ENCODE peak calls at places on chromosome 1, in seven cellular contexts. One of them, this sample, is unnamed. For H3K36me3, the result is how much of the 10 kb centered on the place peaks cover.

GRCh38 chr1:225651872-225652725 is 824 bp downstream of the ENAH start:
- DNase-seq in tibial artery: no peak
- DNase-seq in prostate gland: peak
- DNase-seq in colonic mucosa: peak
- DNase-seq in Peyer's patch: no peak
- DNase-seq in CD4-positive, CD25-positive, alpha-beta regulatory T cell: no peak
- DNase-seq in endothelial cell of umbilical vein: no peak
- DNase-seq in this sample: no peak

GRCh38 chr1:201254625-201255469 is 28.5 kb upstream of the PKP1 start:
- DNase-seq in tibial artery: no peak
- DNase-seq in prostate gland: peak
- DNase-seq in colonic mucosa: peak
- DNase-seq in Peyer's patch: peak
- DNase-seq in CD4-positive, CD25-positive, alpha-beta regulatory T cell: peak
- DNase-seq in endothelial cell of umbilical vein: peak
- DNase-seq in this sample: peak

GRCh38 chr1:207078578-207079132 is 10.0 kb upstream of the C4BPB start:
- DNase-seq in tibial artery: no peak
- DNase-seq in prostate gland: no peak
- DNase-seq in colonic mucosa: no peak
- DNase-seq in Peyer's patch: no peak
- DNase-seq in CD4-positive, CD25-positive, alpha-beta regulatory T cell: no peak
- DNase-seq in endothelial cell of umbilical vein: no peak
- DNase-seq in this sample: no peak

GRCh38 chr1:98502937-98503336 is 158.6 kb upstream of the SNX7 start:
- DNase-seq in tibial artery: no peak
- DNase-seq in prostate gland: no peak
- DNase-seq in colonic mucosa: no peak
- DNase-seq in Peyer's patch: no peak
- DNase-seq in CD4-positive, CD25-positive, alpha-beta regulatory T cell: no peak
- DNase-seq in endothelial cell of umbilical vein: peak
- DNase-seq in this sample: no peak

GRCh38 chr1:156493154-156493631 is 7.4 kb downstream of the MEF2D start:
- DNase-seq in tibial artery: no peak
- DNase-seq in prostate gland: peak
- DNase-seq in colonic mucosa: no peak
- DNase-seq in Peyer's patch: no peak
- DNase-seq in CD4-positive, CD25-positive, alpha-beta regulatory T cell: no peak
- DNase-seq in endothelial cell of umbilical vein: no peak
- DNase-seq in this sample: peak

GRCh38 chr1:243421784-243422183 is 165.9 kb downstream of the SDCCAG8 start:
- DNase-seq in tibial artery: no peak
- DNase-seq in prostate gland: peak
- DNase-seq in colonic mucosa: peak
- DNase-seq in Peyer's patch: no peak
- DNase-seq in CD4-positive, CD25-positive, alpha-beta regulatory T cell: no peak
- DNase-seq in endothelial cell of umbilical vein: no peak
- DNase-seq in this sample: no peak

GRCh38 chr1:246897302-246897701 is 34.4 kb downstream of the AHCTF1 start:
- DNase-seq in tibial artery: no peak
- DNase-seq in prostate gland: no peak
- DNase-seq in colonic mucosa: no peak
- DNase-seq in Peyer's patch: no peak
- DNase-seq in CD4-positive, CD25-positive, alpha-beta regulatory T cell: no peak
- DNase-seq in endothelial cell of umbilical vein: no peak
- DNase-seq in this sample: no peak

GRCh38 chr1:153353226-153353947 is 4.3 kb upstream of the S100A9 start:
- DNase-seq in tibial artery: no peak
- DNase-seq in prostate gland: no peak
- DNase-seq in colonic mucosa: peak
- DNase-seq in Peyer's patch: no peak
- DNase-seq in CD4-positive, CD25-positive, alpha-beta regulatory T cell: no peak
- DNase-seq in endothelial cell of umbilical vein: no peak
- DNase-seq in this sample: no peak

GRCh38 chr1:14649976-14650375 is 51.5 kb downstream of the KAZN start:
- DNase-seq in tibial artery: no peak
- DNase-seq in prostate gland: peak
- DNase-seq in colonic mucosa: no peak
- DNase-seq in Peyer's patch: no peak
- DNase-seq in CD4-positive, CD25-positive, alpha-beta regulatory T cell: no peak
- DNase-seq in endothelial cell of umbilical vein: no peak
- DNase-seq in this sample: no peak

GRCh38 chr1:57987507-57987906 is 559.0 kb downstream of the OMA1 start:
- DNase-seq in tibial artery: no peak
- DNase-seq in prostate gland: no peak
- DNase-seq in colonic mucosa: no peak
- DNase-seq in Peyer's patch: no peak
- DNase-seq in CD4-positive, CD25-positive, alpha-beta regulatory T cell: no peak
- DNase-seq in endothelial cell of umbilical vein: no peak
- DNase-seq in this sample: no peak

GRCh38 chr1:57986432-57986831 is 560.1 kb downstream of the OMA1 start:
- DNase-seq in tibial artery: no peak
- DNase-seq in prostate gland: no peak
- DNase-seq in colonic mucosa: no peak
- DNase-seq in Peyer's patch: no peak
- DNase-seq in CD4-positive, CD25-positive, alpha-beta regulatory T cell: no peak
- DNase-seq in endothelial cell of umbilical vein: no peak
- DNase-seq in this sample: no peak

GRCh38 chr1:57983441-57983840 is 559.6 kb upstream of the DAB1 start:
- DNase-seq in tibial artery: no peak
- DNase-seq in prostate gland: no peak
- DNase-seq in colonic mucosa: no peak
- DNase-seq in Peyer's patch: no peak
- DNase-seq in CD4-positive, CD25-positive, alpha-beta regulatory T cell: no peak
- DNase-seq in endothelial cell of umbilical vein: no peak
- DNase-seq in this sample: no peak

DNA sequence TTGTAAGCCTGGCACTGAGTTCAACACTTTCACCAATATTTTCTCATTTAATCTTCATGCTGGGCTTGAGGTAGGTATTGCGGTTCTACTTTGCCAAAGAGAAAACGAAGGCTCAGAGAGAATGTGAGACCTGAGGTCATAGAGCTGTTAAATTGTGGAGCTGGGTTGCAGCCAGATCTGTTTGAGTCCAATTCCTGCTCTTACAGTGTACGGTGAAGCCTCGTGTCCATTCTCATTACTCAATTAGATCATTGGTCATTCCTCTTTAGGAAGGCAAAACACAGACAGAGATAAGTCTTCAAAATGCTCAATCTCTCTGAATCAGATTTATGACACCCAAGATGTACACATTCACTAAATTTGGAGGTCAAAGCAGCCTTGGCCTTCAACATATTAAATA is 559.0 kb upstream of the DAB1 start:
- DNase-seq in tibial artery: no peak
- DNase-seq in prostate gland: no peak
- DNase-seq in colonic mucosa: no peak
- DNase-seq in Peyer's patch: no peak
- DNase-seq in CD4-positive, CD25-positive, alpha-beta regulatory T cell: no peak
- DNase-seq in endothelial cell of umbilical vein: no peak
- DNase-seq in this sample: no peak
- H3K4me3 ChIP-seq in tibial artery: no peak
- H3K4me3 ChIP-seq in prostate gland: no peak
- H3K4me3 ChIP-seq in colonic mucosa: no peak
- H3K4me3 ChIP-seq in Peyer's patch: no peak
- H3K4me3 ChIP-seq in CD4-positive, CD25-positive, alpha-beta regulatory T cell: no peak
- H3K4me3 ChIP-seq in endothelial cell of umbilical vein: no peak
- H3K4me3 ChIP-seq in this sample: no peak

GRCh38 chr1:160171352-160171751 is 19.0 kb upstream of the CASQ1 start:
- DNase-seq in tibial artery: no peak
- DNase-seq in prostate gland: no peak
- DNase-seq in colonic mucosa: no peak
- DNase-seq in Peyer's patch: no peak
- DNase-seq in CD4-positive, CD25-positive, alpha-beta regulatory T cell: no peak
- DNase-seq in endothelial cell of umbilical vein: no peak
- DNase-seq in this sample: no peak

GRCh38 chr1:160168016-160168415 is 16.6 kb downstream of the ATP1A4 start:
- DNase-seq in tibial artery: no peak
- DNase-seq in prostate gland: no peak
- DNase-seq in colonic mucosa: no peak
- DNase-seq in Peyer's patch: no peak
- DNase-seq in CD4-positive, CD25-positive, alpha-beta regulatory T cell: no peak
- DNase-seq in endothelial cell of umbilical vein: no peak
- DNase-seq in this sample: no peak

GRCh38 chr1:160167580-160167979 is 16.2 kb downstream of the ATP1A4 start:
- DNase-seq in tibial artery: no peak
- DNase-seq in prostate gland: no peak
- DNase-seq in colonic mucosa: no peak
- DNase-seq in Peyer's patch: no peak
- DNase-seq in CD4-positive, CD25-positive, alpha-beta regulatory T cell: no peak
- DNase-seq in endothelial cell of umbilical vein: no peak
- DNase-seq in this sample: no peak

GRCh38 chr1:160168609-160169369 is 17.4 kb downstream of the ATP1A4 start:
- DNase-seq in tibial artery: no peak
- DNase-seq in prostate gland: no peak
- DNase-seq in colonic mucosa: no peak
- DNase-seq in Peyer's patch: no peak
- DNase-seq in CD4-positive, CD25-positive, alpha-beta regulatory T cell: no peak
- DNase-seq in endothelial cell of umbilical vein: no peak
- DNase-seq in this sample: no peak

DNA sequence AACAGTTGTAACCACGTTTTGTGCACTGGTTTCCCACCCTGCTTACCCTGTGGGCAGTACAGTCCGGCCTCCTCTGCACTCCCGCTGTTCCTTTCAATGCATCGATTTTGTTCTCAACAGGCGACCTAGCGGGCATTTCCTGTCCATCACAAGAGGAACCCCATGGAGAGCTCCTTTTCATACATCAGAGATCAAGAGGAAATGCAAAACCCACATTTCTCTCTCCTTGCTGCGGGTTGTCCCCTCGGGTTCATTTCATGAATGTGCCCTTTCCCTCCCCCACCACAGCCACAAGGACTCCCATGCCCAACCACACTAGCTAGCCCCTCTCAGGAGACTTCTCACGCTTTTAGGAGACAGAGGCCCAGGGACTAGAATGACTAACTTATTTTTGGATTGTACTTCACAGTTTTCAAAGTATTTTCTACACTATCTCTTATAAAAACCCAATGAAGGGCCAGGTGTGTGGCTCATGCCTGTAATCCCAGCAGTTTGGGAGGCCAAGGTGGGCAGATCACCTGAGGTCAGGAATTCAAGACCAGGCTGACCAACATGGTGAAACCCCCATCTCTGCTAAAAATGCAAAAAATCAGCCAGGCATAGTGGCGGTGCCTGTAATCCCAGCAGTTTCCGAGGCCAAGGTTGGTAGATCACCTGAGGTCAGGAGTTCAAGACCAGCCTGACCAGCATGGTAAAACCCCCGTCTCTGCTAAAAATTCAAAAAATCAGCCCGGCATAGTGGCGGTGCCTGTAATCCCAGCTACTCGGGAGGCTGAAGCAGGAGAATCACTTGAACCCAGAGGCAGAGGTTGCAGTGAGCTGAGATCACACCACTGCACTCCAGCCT is 18.4 kb downstream of the ATP1A4 start:
- DNase-seq in tibial artery: no peak
- DNase-seq in prostate gland: no peak
- DNase-seq in colonic mucosa: no peak
- DNase-seq in Peyer's patch: no peak
- DNase-seq in CD4-positive, CD25-positive, alpha-beta regulatory T cell: no peak
- DNase-seq in endothelial cell of umbilical vein: no peak
- DNase-seq in this sample: no peak
- H3K36me3 ChIP-seq in tibial artery: under half
- H3K36me3 ChIP-seq in prostate gland: under half
- H3K36me3 ChIP-seq in colonic mucosa: under half
- H3K36me3 ChIP-seq in Peyer's patch: under half
- H3K36me3 ChIP-seq in CD4-positive, CD25-positive, alpha-beta regulatory T cell: under half
- H3K36me3 ChIP-seq in endothelial cell of umbilical vein: under half
- H3K36me3 ChIP-seq in this sample: under half

GRCh38 chr1:96710708-96711477 is 10.7 kb upstream of the PTBP2 start:
- DNase-seq in tibial artery: no peak
- DNase-seq in prostate gland: no peak
- DNase-seq in colonic mucosa: no peak
- DNase-seq in Peyer's patch: no peak
- DNase-seq in CD4-positive, CD25-positive, alpha-beta regulatory T cell: no peak
- DNase-seq in endothelial cell of umbilical vein: no peak
- DNase-seq in this sample: no peak

GRCh38 chr1:96721053-96721381 is 567 bp upstream of the PTBP2 start:
- DNase-seq in tibial artery: no peak
- DNase-seq in prostate gland: no peak
- DNase-seq in colonic mucosa: no peak
- DNase-seq in Peyer's patch: no peak
- DNase-seq in CD4-positive, CD25-positive, alpha-beta regulatory T cell: no peak
- DNase-seq in endothelial cell of umbilical vein: no peak
- DNase-seq in this sample: no peak

GRCh38 chr1:96713649-96714048 is 7.9 kb upstream of the PTBP2 start:
- DNase-seq in tibial artery: no peak
- DNase-seq in prostate gland: no peak
- DNase-seq in colonic mucosa: no peak
- DNase-seq in Peyer's patch: no peak
- DNase-seq in CD4-positive, CD25-positive, alpha-beta regulatory T cell: no peak
- DNase-seq in endothelial cell of umbilical vein: no peak
- DNase-seq in this sample: no peak

GRCh38 chr1:96715482-96715881 is 6.1 kb upstream of the PTBP2 start:
- DNase-seq in tibial artery: no peak
- DNase-seq in prostate gland: no peak
- DNase-seq in colonic mucosa: no peak
- DNase-seq in Peyer's patch: no peak
- DNase-seq in CD4-positive, CD25-positive, alpha-beta regulatory T cell: no peak
- DNase-seq in endothelial cell of umbilical vein: no peak
- DNase-seq in this sample: no peak
- H3K27ac ChIP-seq in tibial artery: no peak
- H3K27ac ChIP-seq in prostate gland: no peak
- H3K27ac ChIP-seq in colonic mucosa: no peak
- H3K27ac ChIP-seq in Peyer's patch: no peak
- H3K27ac ChIP-seq in CD4-positive, CD25-positive, alpha-beta regulatory T cell: no peak
- H3K27ac ChIP-seq in endothelial cell of umbilical vein: no peak
- H3K27ac ChIP-seq in this sample: no peak

GRCh38 chr1:10980094-10980577 is 32.3 kb upstream of the TARDBP start:
- DNase-seq in tibial artery: peak
- DNase-seq in prostate gland: peak
- DNase-seq in colonic mucosa: peak
- DNase-seq in Peyer's patch: peak
- DNase-seq in CD4-positive, CD25-positive, alpha-beta regulatory T cell: no peak
- DNase-seq in endothelial cell of umbilical vein: no peak
- DNase-seq in this sample: peak
- H3K4me3 ChIP-seq in tibial artery: peak
- H3K4me3 ChIP-seq in prostate gland: no peak
- H3K4me3 ChIP-seq in colonic mucosa: no peak
- H3K4me3 ChIP-seq in Peyer's patch: no peak
- H3K4me3 ChIP-seq in CD4-positive, CD25-positive, alpha-beta regulatory T cell: no peak
- H3K4me3 ChIP-seq in endothelial cell of umbilical vein: no peak
- H3K4me3 ChIP-seq in this sample: no peak

GRCh38 chr1:19087017-19087736 is 122.9 kb downstream of the UBR4 start:
- DNase-seq in tibial artery: no peak
- DNase-seq in prostate gland: peak
- DNase-seq in colonic mucosa: peak
- DNase-seq in Peyer's patch: no peak
- DNase-seq in CD4-positive, CD25-positive, alpha-beta regulatory T cell: no peak
- DNase-seq in endothelial cell of umbilical vein: no peak
- DNase-seq in this sample: no peak

GRCh38 chr1:19087737-19088594 is 122.1 kb downstream of the UBR4 start:
- DNase-seq in tibial artery: no peak
- DNase-seq in prostate gland: no peak
- DNase-seq in colonic mucosa: peak
- DNase-seq in Peyer's patch: no peak
- DNase-seq in CD4-positive, CD25-positive, alpha-beta regulatory T cell: no peak
- DNase-seq in endothelial cell of umbilical vein: no peak
- DNase-seq in this sample: no peak

GRCh38 chr1:19086176-19086875 is 123.7 kb downstream of the UBR4 start:
- DNase-seq in tibial artery: no peak
- DNase-seq in prostate gland: peak
- DNase-seq in colonic mucosa: peak
- DNase-seq in Peyer's patch: no peak
- DNase-seq in CD4-positive, CD25-positive, alpha-beta regulatory T cell: no peak
- DNase-seq in endothelial cell of umbilical vein: no peak
- DNase-seq in this sample: no peak

GRCh38 chr1:19089524-19089923 is 120.5 kb downstream of the UBR4 start:
- DNase-seq in tibial artery: no peak
- DNase-seq in prostate gland: no peak
- DNase-seq in colonic mucosa: no peak
- DNase-seq in Peyer's patch: no peak
- DNase-seq in CD4-positive, CD25-positive, alpha-beta regulatory T cell: no peak
- DNase-seq in endothelial cell of umbilical vein: no peak
- DNase-seq in this sample: no peak

GRCh38 chr1:19088717-19089442 is 121.2 kb downstream of the UBR4 start:
- DNase-seq in tibial artery: no peak
- DNase-seq in prostate gland: no peak
- DNase-seq in colonic mucosa: no peak
- DNase-seq in Peyer's patch: no peak
- DNase-seq in CD4-positive, CD25-positive, alpha-beta regulatory T cell: no peak
- DNase-seq in endothelial cell of umbilical vein: no peak
- DNase-seq in this sample: no peak
- H3K36me3 ChIP-seq in tibial artery: half or more
- H3K36me3 ChIP-seq in prostate gland: under half
- H3K36me3 ChIP-seq in colonic mucosa: under half
- H3K36me3 ChIP-seq in Peyer's patch: under half
- H3K36me3 ChIP-seq in CD4-positive, CD25-positive, alpha-beta regulatory T cell: half or more
- H3K36me3 ChIP-seq in endothelial cell of umbilical vein: half or more
- H3K36me3 ChIP-seq in this sample: half or more